ENCODE peak calls at places on chromosomes 4 and X, in four cellular contexts. J is aorta, E is neural crest cell, K is NCI-H1930. T is an unnamed sample.

GRCh38 chrX:26032141-26032917 is 105.8 kb upstream of the MAGEB18 start:
- DNase-seq in J (no peak), E (no peak), K (no peak), T (no peak)

GRCh38 chrX:93538575-93538974 is 134.8 kb downstream of the NAP1L3 start:
- DNase-seq in J (no peak), E (no peak), K (no peak), T (no peak)

GRCh38 chrX:103584606-103585005 is 709 bp upstream of the TCEAL4 start:
- DNase-seq in J (no peak), E (no peak), K (peak; percentile 1), T (no peak)

GRCh38 chr4:142353149-142353738 is 492.9 kb downstream of the INPP4B start:
- DNase-seq in J (no peak), E (no peak), K (no peak), T (no peak)

GRCh38 chrX:133570549-133570948 is 155.3 kb upstream of the GPC4 start:
- DNase-seq in J (no peak), E (no peak), K (no peak), T (no peak)

GRCh38 chrX:148290041-148290440 is 210.4 kb upstream of the AFF2 start:
- DNase-seq in J (no peak), E (no peak), K (no peak), T (no peak)

GRCh38 chrX:10677490-10677889 is 57.1 kb upstream of the MID1 start:
- DNase-seq in J (peak; percentile 48), E (peak; percentile 13), K (no peak), T (no peak)

GRCh38 chrX:20364238-20364637 is 97.5 kb upstream of the RPS6KA3 start:
- DNase-seq in J (no peak), E (no peak), K (no peak), T (no peak)

GRCh38 chrX:9171841-9172240 is 137.9 kb upstream of the FAM9B start:
- DNase-seq in J (no peak), E (no peak), K (no peak), T (no peak)

GRCh38 chr4:150072906-150073714 is 5.1 kb upstream of the DCLK2 start:
- DNase-seq in J (no peak), E (no peak), K (no peak), T (no peak)

GRCh38 chr4:4596720-4597119 is 54.9 kb upstream of the STX18 start:
- DNase-seq in J (no peak), E (no peak), K (no peak), T (no peak)

GRCh38 chr4:5890063-5890727 is 2.7 kb downstream of the CRMP1 start:
- DNase-seq in J (no peak), E (peak; percentile 79), K (peak; percentile 76), T (no peak)